ENCODE peak calls at places on chromosomes 6 and 20, in five cellular contexts. V is GM06990, I is hepatocyte, F is IMR-90, A is tibial artery. J is an unnamed sample. For H3K36me3, the result is how much of the 10 kb centered on the place peaks cover.

GRCh38 chr20:35001596-35002362 is 46.1 kb downstream of the MYH7B start:
- DNase-seq in V (no peak), I (no peak), F (no peak), A (no peak), J (peak)

GRCh38 chr20:37567671-37568588 is 40.3 kb upstream of the BLCAP start:
- DNase-seq in V (no peak), I (no peak), F (no peak), A (peak), J (no peak)

GRCh38 chr6:71038966-71039365 is 82.1 kb upstream of the B3GAT2 start:
- DNase-seq in V (no peak), I (no peak), F (no peak), A (no peak), J (no peak)

GRCh38 chr6:136524936-136525413 is 25.2 kb downstream of the MAP7 start:
- DNase-seq in V (no peak), I (no peak), F (no peak), A (no peak), J (no peak)

GRCh38 chr20:17612975-17613327 is 43.1 kb downstream of the DSTN start:
- DNase-seq in V (no peak), I (peak), F (no peak), A (peak), J (no peak)

GRCh38 chr6:55943329-55943728 is 67.9 kb upstream of the BMP5 start:
- DNase-seq in V (no peak), I (no peak), F (peak), A (no peak), J (no peak)

GRCh38 chr6:133895573-133896343 is 6.8 kb downstream of the TCF21 start:
- DNase-seq in V (no peak), I (peak), F (no peak), A (peak), J (no peak)

GRCh38 chr6:15331143-15331542 is 85.3 kb downstream of the JARID2 start:
- DNase-seq in V (no peak), I (no peak), F (no peak), A (no peak), J (no peak)

GRCh38 chr6:159415540-159415939 is 246.3 kb downstream of the FNDC1 start:
- DNase-seq in V (no peak), I (no peak), F (no peak), A (no peak), J (peak)

GRCh38 chr6:46221221-46221793 is 50.5 kb upstream of the ENPP5 start:
- DNase-seq in V (no peak), I (peak), F (peak), A (no peak), J (peak)

DNA sequence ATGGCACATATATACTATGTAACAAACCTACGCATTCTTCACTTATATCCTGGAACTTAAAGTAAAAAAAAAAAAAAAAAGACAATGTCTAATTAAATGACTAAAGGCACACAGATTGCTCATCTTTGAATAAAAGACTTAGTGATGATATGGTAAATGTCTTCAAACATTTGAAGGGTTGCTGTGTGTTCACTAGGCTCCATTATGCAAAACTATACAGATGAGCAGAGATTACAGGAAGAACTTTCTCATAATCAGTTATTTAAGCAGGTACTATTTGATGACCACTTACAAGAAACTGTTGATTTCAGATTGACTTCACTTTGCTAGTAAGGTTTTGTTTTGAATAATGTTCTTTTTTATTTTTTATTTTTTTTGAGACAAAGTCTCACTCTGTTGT is 34.4 kb downstream of the DNAH8 start:
- DNase-seq in V (no peak), I (no peak), F (no peak), A (no peak), J (no peak)
- TF ChIP-seq CTCF in V (no peak), I (no peak), F (no peak), A (no peak), J (no peak)

DNA sequence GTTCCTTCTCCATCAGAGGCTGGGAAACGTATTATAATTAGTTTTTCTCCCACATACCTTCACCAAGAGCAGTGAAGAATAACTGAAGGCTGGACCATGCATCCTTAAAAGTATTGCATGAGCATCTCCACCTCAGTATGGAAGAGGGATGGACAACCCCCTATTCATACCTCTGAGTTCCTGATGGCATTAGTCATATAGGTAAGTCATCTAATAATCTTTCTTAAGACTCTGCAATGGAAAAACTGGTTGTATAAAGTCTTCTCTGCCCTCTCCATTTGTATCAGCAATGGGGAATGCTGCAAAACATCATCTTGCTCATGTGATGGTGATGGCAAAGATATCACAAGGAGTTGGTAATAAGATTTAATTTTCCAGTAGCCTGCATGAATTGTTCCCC is 24.5 kb downstream of the PGM3 start:
- DNase-seq in V (no peak), I (no peak), F (no peak), A (no peak), J (no peak)
- H3K36me3 ChIP-seq in V (under half), I (under half), F (half or more), A (half or more), J (half or more)

DNA sequence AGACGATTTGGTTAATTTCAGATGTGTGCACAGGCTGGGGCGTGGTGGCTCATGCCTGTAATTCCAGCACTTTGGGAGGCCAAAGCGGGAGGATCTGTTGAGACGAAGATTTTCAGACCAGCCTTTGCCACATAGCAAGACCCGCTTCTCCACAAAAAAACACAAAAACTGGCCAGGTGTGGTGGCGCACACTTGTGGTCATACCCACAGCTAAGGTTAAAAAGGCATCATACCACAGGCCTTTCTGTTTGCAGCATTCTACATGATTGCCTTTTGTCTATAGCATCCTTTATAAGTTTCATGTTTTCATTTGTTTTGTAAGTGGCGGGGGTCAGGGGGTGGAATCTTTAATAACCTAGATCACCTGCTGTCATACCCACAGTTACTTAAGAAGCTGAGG is 239.9 kb upstream of the NOX3 start:
- DNase-seq in V (no peak), I (no peak), F (no peak), A (no peak), J (no peak)
- H3K4me3 ChIP-seq in V (no peak), I (no peak), F (no peak), A (no peak), J (no peak)

DNA sequence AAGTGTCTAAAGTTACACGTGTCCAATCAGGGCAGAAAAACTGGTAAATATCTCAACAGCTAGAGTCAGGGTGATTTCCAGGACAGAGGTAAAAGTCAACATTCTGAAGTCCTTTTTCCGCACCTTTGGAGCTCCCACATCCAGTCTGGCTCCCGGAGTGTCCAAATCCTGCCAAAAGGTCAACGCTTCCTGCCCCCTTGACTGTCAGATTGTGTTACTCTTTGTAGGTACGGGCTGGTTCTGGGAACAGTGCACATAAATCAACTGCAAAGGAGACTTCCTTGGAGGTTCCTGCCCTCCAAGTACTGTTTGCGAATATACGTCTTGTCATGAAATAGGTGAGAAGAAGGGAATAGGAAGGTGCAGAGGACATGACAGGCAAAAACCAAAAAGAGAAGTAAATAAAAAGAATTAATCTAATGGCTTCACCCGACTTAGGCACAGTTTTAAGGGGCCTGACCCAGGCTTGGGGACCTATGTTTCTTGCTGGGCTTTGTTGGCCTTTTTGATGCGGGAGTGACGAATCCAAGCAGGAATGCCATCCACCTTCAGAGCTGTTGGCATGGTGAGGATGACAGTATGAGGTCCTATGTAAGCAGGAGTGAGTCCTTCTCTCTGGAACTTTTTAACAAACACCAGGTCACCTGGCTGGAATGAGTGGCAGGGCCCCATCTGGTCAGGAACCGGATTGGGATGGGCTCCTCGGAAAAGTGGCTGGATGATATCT is 155.4 kb downstream of the TRIM27 start:
- DNase-seq in V (no peak), I (no peak), F (no peak), A (no peak), J (no peak)
- TF ChIP-seq CTCF in V (no peak), I (no peak), F (no peak), A (no peak), J (no peak)

DNA sequence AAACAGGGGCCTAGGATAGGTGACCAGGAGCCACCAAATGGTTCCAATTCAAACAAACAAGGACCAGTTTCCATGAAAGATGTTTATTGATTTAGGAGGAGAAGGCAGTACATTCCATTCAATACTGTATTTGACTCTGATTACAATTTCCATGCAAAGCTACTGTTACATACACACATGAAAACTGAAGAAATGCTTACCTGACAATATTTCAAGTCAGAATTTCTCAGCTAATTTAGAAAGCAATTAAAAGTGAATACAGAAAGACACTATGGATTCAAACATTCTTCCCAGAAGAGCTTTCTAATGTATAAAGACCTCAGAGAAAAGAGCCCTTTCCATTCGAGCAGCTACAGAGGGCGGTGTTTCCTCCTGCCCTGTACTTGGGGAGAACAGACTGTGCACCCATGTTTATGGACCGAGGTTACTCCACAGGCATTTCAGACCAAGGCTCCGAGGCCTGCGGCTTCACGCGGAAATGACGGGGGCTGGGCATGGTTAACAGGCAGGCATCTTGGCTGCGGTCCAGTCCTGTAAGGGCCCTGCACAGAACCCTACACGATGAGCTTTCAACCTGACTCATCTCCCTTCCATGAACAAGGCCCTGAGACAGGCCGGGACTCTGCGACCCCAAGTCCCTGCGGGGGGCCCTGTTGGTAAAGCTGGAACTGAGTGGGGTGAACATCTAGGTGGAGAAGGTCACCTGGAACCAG is 25.7 kb upstream of the TCFL5 start:
- DNase-seq in V (no peak), I (peak), F (peak), A (no peak), J (no peak)
- H3K36me3 ChIP-seq in V (under half), I (under half), F (under half), A (half or more), J (half or more)

GRCh38 chr6:139577991-139578604 is 203.7 kb upstream of the CITED2 start:
- DNase-seq in V (no peak), I (peak), F (peak), A (no peak), J (no peak)
- H3K4me3 ChIP-seq in V (no peak), I (no peak), F (no peak), A (no peak), J (no peak)

GRCh38 chr6:150670311-150670710 is 70.6 kb downstream of the PLEKHG1 start:
- DNase-seq in V (no peak), I (no peak), F (no peak), A (no peak), J (no peak)
- TF ChIP-seq CTCF in V (peak), I (no peak), F (no peak), A (no peak), J (peak)

GRCh38 chr6:7185561-7185960 is 77.8 kb downstream of the RREB1 start:
- DNase-seq in V (no peak), I (no peak), F (no peak), A (no peak), J (no peak)
- H3K36me3 ChIP-seq in V (under half), I (under half), F (under half), A (half or more), J (under half)

J was measured in OCI-LY7.